ENCODE peak calls at places on chromosome 14, in four cellular contexts. One of them, this sample, is unnamed.

GRCh38 chr14:84375235-84375634 is 1154.7 kb upstream of the FLRT2 start:
- DNase-seq in fibroblast of lung: peak; percentile 29
- DNase-seq in astrocyte of the spinal cord: peak; percentile 27
- DNase-seq in cardiac muscle cell: no peak
- DNase-seq in this sample: no peak

GRCh38 chr14:86305058-86305457 is 775.1 kb downstream of the FLRT2 start:
- DNase-seq in fibroblast of lung: peak; percentile 5
- DNase-seq in astrocyte of the spinal cord: no peak
- DNase-seq in cardiac muscle cell: no peak
- DNase-seq in this sample: no peak

GRCh38 chr14:50560929-50561280 is 960 bp downstream of the ATL1 start:
- DNase-seq in fibroblast of lung: peak; percentile 69
- DNase-seq in cardiac muscle cell: peak; percentile 47
- DNase-seq in astrocyte of the spinal cord: peak; percentile 48
- DNase-seq in this sample: peak; percentile 63

GRCh38 chr14:101707285-101707842 is 54.1 kb upstream of the PPP2R5C start:
- DNase-seq in cardiac muscle cell: peak; percentile 85
- DNase-seq in fibroblast of lung: peak; percentile 90
- DNase-seq in astrocyte of the spinal cord: peak; percentile 83
- DNase-seq in this sample: peak; percentile 59

GRCh38 chr14:33996450-33996849 is 45.6 kb upstream of the EGLN3 start:
- DNase-seq in astrocyte of the spinal cord: no peak
- DNase-seq in cardiac muscle cell: no peak
- DNase-seq in fibroblast of lung: no peak
- DNase-seq in this sample: no peak

GRCh38 chr14:93974833-93975232 is 1.5 kb downstream of the ASB2 start:
- DNase-seq in cardiac muscle cell: no peak
- DNase-seq in fibroblast of lung: no peak
- DNase-seq in astrocyte of the spinal cord: no peak
- DNase-seq in this sample: no peak

GRCh38 chr14:65860956-65861631 is 448.6 kb downstream of the FUT8 start:
- DNase-seq in astrocyte of the spinal cord: no peak
- DNase-seq in fibroblast of lung: no peak
- DNase-seq in cardiac muscle cell: no peak
- DNase-seq in this sample: no peak

GRCh38 chr14:93207468-93208308 is 632 bp downstream of the UBR7 start:
- DNase-seq in astrocyte of the spinal cord: peak; percentile 66
- DNase-seq in cardiac muscle cell: peak; percentile 69
- DNase-seq in fibroblast of lung: peak; percentile 55
- DNase-seq in this sample: peak; percentile 49

GRCh38 chr14:92960706-92961566 is 38.0 kb downstream of the CHGA start:
- DNase-seq in fibroblast of lung: no peak
- DNase-seq in cardiac muscle cell: no peak
- DNase-seq in astrocyte of the spinal cord: peak; percentile 51
- DNase-seq in this sample: no peak

GRCh38 chr14:95507701-95508103 is 8.7 kb downstream of the SYNE3 start:
- DNase-seq in fibroblast of lung: peak; percentile 61
- DNase-seq in astrocyte of the spinal cord: peak; percentile 80
- DNase-seq in cardiac muscle cell: no peak
- DNase-seq in this sample: no peak

GRCh38 chr14:89827260-89827659 is 127.3 kb downstream of the EFCAB11 start:
- DNase-seq in astrocyte of the spinal cord: no peak
- DNase-seq in cardiac muscle cell: no peak
- DNase-seq in fibroblast of lung: no peak
- DNase-seq in this sample: no peak

GRCh38 chr14:64801800-64802199 is 77.9 kb downstream of the SPTB start:
- DNase-seq in astrocyte of the spinal cord: peak; percentile 20
- DNase-seq in cardiac muscle cell: peak; percentile 49
- DNase-seq in fibroblast of lung: no peak
- DNase-seq in this sample: peak; percentile 45

GRCh38 chr14:88346048-88346639 is 23.1 kb upstream of the KCNK10 start:
- DNase-seq in cardiac muscle cell: no peak
- DNase-seq in fibroblast of lung: no peak
- DNase-seq in astrocyte of the spinal cord: no peak
- DNase-seq in this sample: no peak

GRCh38 chr14:44833376-44833775 is 128.4 kb downstream of the KLHL28 start:
- DNase-seq in fibroblast of lung: no peak
- DNase-seq in astrocyte of the spinal cord: peak; percentile 8
- DNase-seq in cardiac muscle cell: no peak
- DNase-seq in this sample: no peak

GRCh38 chr14:93274055-93274806 is 58.6 kb downstream of the BTBD7 start:
- DNase-seq in cardiac muscle cell: no peak
- DNase-seq in astrocyte of the spinal cord: no peak
- DNase-seq in fibroblast of lung: no peak
- DNase-seq in this sample: no peak

GRCh38 chr14:98082833-98083232 is 1189.2 kb downstream of the BCL11B start:
- DNase-seq in astrocyte of the spinal cord: no peak
- DNase-seq in cardiac muscle cell: no peak
- DNase-seq in fibroblast of lung: no peak
- DNase-seq in this sample: no peak

GRCh38 chr14:92503756-92504491 is 9.7 kb upstream of the RIN3 start:
- DNase-seq in astrocyte of the spinal cord: peak; percentile 61
- DNase-seq in fibroblast of lung: peak; percentile 31
- DNase-seq in cardiac muscle cell: peak; percentile 37
- DNase-seq in this sample: no peak

GRCh38 chr14:85987292-85987691 is 457.3 kb downstream of the FLRT2 start:
- DNase-seq in fibroblast of lung: no peak
- DNase-seq in cardiac muscle cell: no peak
- DNase-seq in astrocyte of the spinal cord: no peak
- DNase-seq in this sample: no peak

GRCh38 chr14:78075610-78076277 is 94.4 kb upstream of the NRXN3 start:
- DNase-seq in cardiac muscle cell: no peak
- DNase-seq in astrocyte of the spinal cord: no peak
- DNase-seq in fibroblast of lung: no peak
- DNase-seq in this sample: no peak

GRCh38 chr14:103136388-103137271 is 13.4 kb downstream of the TNFAIP2 start:
- DNase-seq in astrocyte of the spinal cord: peak; percentile 46
- DNase-seq in fibroblast of lung: peak; percentile 49
- DNase-seq in cardiac muscle cell: no peak
- DNase-seq in this sample: no peak

GRCh38 chr14:102565959-102566358 is 26.5 kb upstream of the RCOR1 start:
- DNase-seq in astrocyte of the spinal cord: no peak
- DNase-seq in cardiac muscle cell: no peak
- DNase-seq in fibroblast of lung: no peak
- DNase-seq in this sample: no peak

GRCh38 chr14:89365071-89365801 is 51.8 kb downstream of the FOXN3 start:
- DNase-seq in cardiac muscle cell: no peak
- DNase-seq in astrocyte of the spinal cord: no peak
- DNase-seq in fibroblast of lung: peak; percentile 15
- DNase-seq in this sample: no peak

GRCh38 chr14:57209561-57209960 is 59.1 kb downstream of the EXOC5 start:
- DNase-seq in fibroblast of lung: peak; percentile 54
- DNase-seq in astrocyte of the spinal cord: peak; percentile 61
- DNase-seq in cardiac muscle cell: no peak
- DNase-seq in this sample: no peak

GRCh38 chr14:75822522-75823288 is 159.1 kb downstream of the TGFB3 start:
- DNase-seq in fibroblast of lung: peak; percentile 83
- DNase-seq in cardiac muscle cell: no peak
- DNase-seq in astrocyte of the spinal cord: peak; percentile 93
- DNase-seq in this sample: no peak

DNA sequence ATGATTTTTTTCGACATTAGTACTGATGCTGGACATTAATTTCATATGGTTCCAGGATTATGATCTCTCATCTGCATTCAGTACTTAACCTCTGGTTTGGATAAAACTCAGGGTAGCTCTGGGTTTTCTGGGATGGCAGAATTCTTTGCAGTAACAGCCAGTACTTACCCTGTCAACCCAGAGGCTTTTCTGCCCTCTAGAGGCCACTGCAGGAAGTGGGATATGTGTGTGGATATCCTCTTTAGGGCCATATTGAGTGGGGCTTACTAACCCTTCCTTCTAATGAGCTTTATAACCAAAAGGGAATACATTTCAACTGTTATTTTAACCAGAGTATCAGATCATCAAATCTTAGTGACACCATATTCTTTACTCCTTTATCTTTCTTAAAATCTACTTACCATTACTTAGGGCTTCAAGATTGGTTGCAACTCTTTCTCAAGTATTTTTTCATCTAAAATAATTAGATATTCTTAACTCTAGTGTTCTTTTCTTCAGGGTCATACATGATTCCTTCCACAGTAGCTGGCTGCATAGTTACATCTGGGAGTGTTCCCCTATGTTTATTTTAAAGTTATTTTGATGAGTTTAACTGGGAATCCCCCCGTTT is 488.0 kb upstream of the STXBP6 start:
- DNase-seq in cardiac muscle cell: peak; percentile 57
- DNase-seq in fibroblast of lung: no peak
- DNase-seq in astrocyte of the spinal cord: no peak
- DNase-seq in this sample: peak; percentile 37
- TF ChIP-seq CTCF in cardiac muscle cell: no peak
- TF ChIP-seq CTCF in fibroblast of lung: no peak
- TF ChIP-seq CTCF in astrocyte of the spinal cord: peak; percentile 24
- TF ChIP-seq CTCF in this sample: peak; percentile 74

GRCh38 chr14:61568572-61569011 is 126.7 kb upstream of the HIF1A start:
- DNase-seq in astrocyte of the spinal cord: no peak
- DNase-seq in cardiac muscle cell: peak; percentile 49
- DNase-seq in fibroblast of lung: no peak
- DNase-seq in this sample: no peak
- TF ChIP-seq CTCF in astrocyte of the spinal cord: peak; percentile 2
- TF ChIP-seq CTCF in cardiac muscle cell: peak; percentile 7
- TF ChIP-seq CTCF in fibroblast of lung: no peak
- TF ChIP-seq CTCF in this sample: peak; percentile 25

GRCh38 chr14:69675246-69675583 is 63.8 kb downstream of the SUSD6 start:
- DNase-seq in astrocyte of the spinal cord: no peak
- DNase-seq in fibroblast of lung: no peak
- DNase-seq in cardiac muscle cell: no peak
- DNase-seq in this sample: no peak
- TF ChIP-seq CTCF in astrocyte of the spinal cord: no peak
- TF ChIP-seq CTCF in fibroblast of lung: no peak
- TF ChIP-seq CTCF in cardiac muscle cell: no peak
- TF ChIP-seq CTCF in this sample: no peak

DNA sequence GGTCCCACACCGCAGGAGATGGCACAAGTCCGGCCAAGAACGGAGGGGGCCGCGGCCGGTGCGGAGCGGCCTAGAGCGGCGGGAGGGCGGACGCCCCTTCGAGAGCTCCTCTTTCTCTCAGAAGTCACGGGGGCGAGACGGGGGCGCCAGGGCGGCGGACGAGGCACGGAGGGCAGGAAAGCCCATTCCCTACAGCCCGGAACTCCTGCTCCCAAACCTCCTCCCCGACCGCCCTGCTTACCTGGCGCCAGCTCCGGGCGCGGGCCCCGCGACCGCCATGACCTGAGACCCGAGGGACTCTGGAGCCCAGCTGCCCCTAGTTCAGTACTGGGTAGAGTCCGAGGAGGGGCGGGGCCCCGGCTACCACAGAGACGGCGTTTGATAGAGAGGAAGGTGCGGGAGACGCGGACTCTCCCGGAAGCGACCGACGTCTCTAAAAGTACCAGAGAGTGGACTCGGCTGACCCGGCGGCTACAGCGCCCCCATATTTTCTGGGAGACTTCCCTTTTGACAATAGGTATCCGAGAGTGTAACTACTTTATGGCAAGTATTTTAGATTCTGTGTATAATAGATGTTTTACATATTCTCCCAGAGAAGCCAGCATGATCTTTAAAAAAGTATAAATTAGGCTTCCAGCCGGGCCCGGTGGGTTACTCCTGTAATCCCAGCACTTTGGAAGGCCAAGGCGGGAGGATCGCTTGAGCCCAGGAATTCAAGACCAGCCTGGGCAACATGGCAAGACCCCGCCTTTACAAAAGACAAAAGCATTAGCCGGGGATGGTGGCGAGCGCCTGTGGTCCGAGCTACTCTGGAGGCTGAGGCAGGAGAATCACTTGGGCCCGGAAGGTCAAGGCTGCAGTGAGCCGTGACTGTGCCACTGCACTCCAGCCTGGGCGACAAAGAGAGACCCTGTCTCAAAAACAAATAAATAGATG is at the start of gene ABCD4:
- DNase-seq in cardiac muscle cell: peak; percentile 95
- DNase-seq in fibroblast of lung: peak; percentile 90
- DNase-seq in astrocyte of the spinal cord: peak; percentile 92
- DNase-seq in this sample: peak; percentile 94
- TF ChIP-seq CTCF in cardiac muscle cell: peak; percentile 47
- TF ChIP-seq CTCF in fibroblast of lung: peak; percentile 5
- TF ChIP-seq CTCF in astrocyte of the spinal cord: peak; percentile 47
- TF ChIP-seq CTCF in this sample: peak; percentile 61

GRCh38 chr14:37969511-37969979 is 238.2 kb upstream of the SSTR1 start:
- DNase-seq in fibroblast of lung: no peak
- DNase-seq in astrocyte of the spinal cord: no peak
- DNase-seq in cardiac muscle cell: no peak
- DNase-seq in this sample: no peak

GRCh38 chr14:37974421-37974820 is 233.3 kb upstream of the SSTR1 start:
- DNase-seq in fibroblast of lung: no peak
- DNase-seq in cardiac muscle cell: no peak
- DNase-seq in astrocyte of the spinal cord: no peak
- DNase-seq in this sample: no peak

GRCh38 chr14:37970696-37971095 is 237.0 kb upstream of the SSTR1 start:
- DNase-seq in astrocyte of the spinal cord: no peak
- DNase-seq in fibroblast of lung: no peak
- DNase-seq in cardiac muscle cell: no peak
- DNase-seq in this sample: no peak

GRCh38 chr14:37973031-37973908 is 234.4 kb upstream of the SSTR1 start:
- DNase-seq in astrocyte of the spinal cord: no peak
- DNase-seq in fibroblast of lung: no peak
- DNase-seq in cardiac muscle cell: no peak
- DNase-seq in this sample: no peak

GRCh38 chr14:37968664-37969225 is 239.0 kb upstream of the SSTR1 start:
- DNase-seq in fibroblast of lung: no peak
- DNase-seq in astrocyte of the spinal cord: no peak
- DNase-seq in cardiac muscle cell: no peak
- DNase-seq in this sample: no peak
- TF ChIP-seq CTCF in fibroblast of lung: no peak
- TF ChIP-seq CTCF in astrocyte of the spinal cord: no peak
- TF ChIP-seq CTCF in cardiac muscle cell: no peak
- TF ChIP-seq CTCF in this sample: no peak

GRCh38 chr14:24303988-24304387 is 3.8 kb downstream of the CIDEB start:
- DNase-seq in cardiac muscle cell: no peak
- DNase-seq in astrocyte of the spinal cord: no peak
- DNase-seq in fibroblast of lung: no peak
- DNase-seq in this sample: no peak
- TF ChIP-seq CTCF in cardiac muscle cell: no peak
- TF ChIP-seq CTCF in astrocyte of the spinal cord: no peak
- TF ChIP-seq CTCF in fibroblast of lung: no peak
- TF ChIP-seq CTCF in this sample: no peak

DNA sequence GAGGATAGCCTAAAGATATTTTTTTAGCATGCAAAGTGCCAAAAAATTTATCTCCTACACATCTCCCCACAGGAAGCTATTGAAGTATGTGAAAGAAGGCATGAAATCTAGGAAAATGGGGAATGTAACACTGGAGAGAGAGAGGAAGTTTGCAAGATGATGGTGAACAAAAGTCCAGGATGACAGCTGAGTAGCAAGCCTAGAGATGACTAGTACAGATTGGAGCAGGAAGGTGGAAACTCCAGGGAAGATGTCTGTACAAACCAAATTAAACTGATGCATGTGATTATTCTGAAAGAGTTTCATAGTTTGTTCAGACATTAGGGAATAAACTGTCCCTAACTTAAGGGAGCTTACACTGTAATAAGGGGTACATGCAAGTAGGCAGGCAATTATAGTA is 99.3 kb downstream of the RAD51B start:
- DNase-seq in astrocyte of the spinal cord: no peak
- DNase-seq in fibroblast of lung: no peak
- DNase-seq in cardiac muscle cell: no peak
- DNase-seq in this sample: no peak
- TF ChIP-seq CTCF in astrocyte of the spinal cord: no peak
- TF ChIP-seq CTCF in fibroblast of lung: no peak
- TF ChIP-seq CTCF in cardiac muscle cell: no peak
- TF ChIP-seq CTCF in this sample: no peak